ENCODE peak calls at places on chromosomes 11 and 22, in six cellular contexts. M is bronchial epithelial cell; A is stimulated activated CD4-positive, alpha-beta T cell treated with anti-CD3 and anti-CD28 coated beads, Interleukin-1b, Interleukin-23, amount 100 ng/mL, for 1 hour; T is Jurkat, Clone E6-1; X is AG20443; O is OCI-LY7. Q is an unnamed sample.

GRCh38 chr11:26901162-26901561 is 92.8 kb upstream of the FIBIN start:
- DNase-seq in X (no peak), A (no peak), O (no peak), M (no peak), T (no peak), Q (no peak)

GRCh38 chr11:1854949-1855885 is 2.3 kb downstream of the LSP1 start:
- DNase-seq in A (no peak), O (peak), T (no peak), X (no peak), M (no peak), Q (no peak)

GRCh38 chr22:38734203-38735100 is 21.3 kb downstream of the SUN2 start:
- DNase-seq in T (no peak), X (no peak), A (no peak), M (no peak), O (no peak), Q (no peak)

GRCh38 chr11:13338437-13339069 is 61.0 kb downstream of the BMAL1 start:
- DNase-seq in X (peak), T (peak), A (no peak), O (no peak), M (peak), Q (no peak)

GRCh38 chr22:18023509-18024275 is 669 bp downstream of the MICAL3 start:
- DNase-seq in T (peak), O (peak), A (no peak), X (peak), M (peak), Q (no peak)

GRCh38 chr22:46592390-46592872 is 27.8 kb upstream of the GRAMD4 start:
- DNase-seq in T (peak), X (peak), A (no peak), M (no peak), O (peak), Q (no peak)

GRCh38 chr11:17746096-17746495 is 11.5 kb downstream of the KCNC1 start:
- DNase-seq in M (no peak), X (no peak), O (no peak), A (no peak), T (no peak), Q (no peak)

GRCh38 chr11:114134870-114135269 is 75.4 kb downstream of the ZBTB16 start:
- DNase-seq in A (no peak), T (no peak), O (no peak), X (peak), M (peak), Q (no peak)

GRCh38 chr11:12042215-12042676 is 33.8 kb upstream of the DKK3 start:
- DNase-seq in T (peak), M (peak), O (no peak), X (peak), A (no peak), Q (no peak)

GRCh38 chr11:10526974-10527918 is 13.7 kb downstream of the RNF141 start:
- DNase-seq in A (no peak), M (peak), O (no peak), T (no peak), X (no peak), Q (no peak)

GRCh38 chr11:1345752-1346513 is 36.5 kb upstream of the TOLLIP start:
- DNase-seq in O (no peak), T (peak), A (no peak), X (no peak), M (no peak), Q (no peak)

GRCh38 chr11:135006800-135007199 is 594.8 kb upstream of the B3GAT1 start:
- DNase-seq in A (no peak), M (no peak), X (no peak), T (no peak), O (no peak), Q (no peak)

GRCh38 chr11:23406131-23406819 is 546.0 kb upstream of the CCDC179 start:
- DNase-seq in A (no peak), O (no peak), M (no peak), T (no peak), X (no peak), Q (no peak)

GRCh38 chr11:73288873-73289707 is 17.0 kb downstream of the P2RY6 start:
- DNase-seq in X (peak), T (no peak), M (peak), A (no peak), O (peak), Q (no peak)

GRCh38 chr11:114308689-114309089 is 12.5 kb downstream of the NNMT start:
- DNase-seq in T (no peak), M (no peak), O (no peak), X (peak), A (no peak), Q (no peak)

GRCh38 chr22:40396882-40397281 is 26.5 kb downstream of the SGSM3 start:
- DNase-seq in A (no peak), O (no peak), T (no peak), X (peak), M (peak), Q (no peak)

GRCh38 chr11:73215191-73216134 is 2.6 kb upstream of the P2RY2 start:
- DNase-seq in X (no peak), O (no peak), M (peak), T (no peak), A (no peak), Q (no peak)